ENCODE peak calls at places on chromosomes 5 and 9, in eight cellular contexts. O is GM18507; Y is uterus; P is epithelial cell of esophagus; K is T-cell; D is heart right ventricle; A is pons; U is central memory CD4-positive, alpha-beta T cell. H is an unnamed sample.
A peak's percentile ranks its signal among the peaks of the same experiment; 100 is the strongest.

GRCh38 chr5:56552612-56553268 is 262.6 kb upstream of the MAP3K1 start:
- DNase-seq in K (no peak), P (peak; percentile 29), D (no peak), A (no peak), O (no peak), Y (no peak), U (no peak), H (no peak)

GRCh38 chr5:139389701-139390638 is at the start of gene MZB1:
- DNase-seq in U (peak; percentile 71), Y (no peak), A (no peak), P (no peak), D (no peak), O (peak; percentile 88), K (peak; percentile 22), H (no peak)

GRCh38 chr9:114694146-114694545 is 12.2 kb upstream of the TEX48 start:
- DNase-seq in K (no peak), P (no peak), Y (no peak), A (no peak), O (no peak), D (no peak), U (no peak), H (no peak)

GRCh38 chr5:96157077-96157780 is 195.6 kb upstream of the ELL2 start:
- DNase-seq in P (peak; percentile 70), Y (no peak), A (no peak), K (no peak), U (no peak), O (no peak), D (no peak), H (no peak)

GRCh38 chr5:6424110-6424659 is 24.5 kb upstream of the UBE2QL1 start:
- DNase-seq in A (no peak), U (no peak), D (no peak), K (no peak), O (no peak), P (no peak), Y (no peak), H (no peak)

GRCh38 chr5:72693546-72693945 is 122.9 kb upstream of the TNPO1 start:
- DNase-seq in K (no peak), P (no peak), D (no peak), A (no peak), U (no peak), Y (no peak), O (no peak), H (no peak)

GRCh38 chr5:148798786-148799185 is 27.6 kb upstream of the ADRB2 start:
- DNase-seq in U (no peak), A (no peak), P (no peak), D (no peak), O (no peak), Y (no peak), K (no peak), H (no peak)

GRCh38 chr9:85079374-85079773 is 409.8 kb downstream of the NTRK2 start:
- DNase-seq in P (peak; percentile 23), U (no peak), Y (no peak), A (no peak), D (no peak), O (no peak), K (no peak), H (no peak)

GRCh38 chr9:114652776-114653555 is 4.6 kb downstream of the TEX53 start:
- DNase-seq in K (no peak), A (no peak), P (peak; percentile 48), D (no peak), O (no peak), U (no peak), Y (no peak), H (no peak)

GRCh38 chr9:135156525-135157510 is 69.3 kb downstream of the OLFM1 start:
- DNase-seq in D (peak; percentile 48), U (no peak), P (peak; percentile 4), O (no peak), K (no peak), Y (peak; percentile 18), A (no peak), H (no peak)

GRCh38 chr5:113090336-113091106 is 113.9 kb downstream of the DCP2 start:
- DNase-seq in D (no peak), U (no peak), O (no peak), A (no peak), P (no peak), Y (no peak), K (no peak), H (no peak)

H was measured in amniotic stem cell.